ENCODE peak calls at places on chromosome 1, in four cellular contexts. T is astrocyte of the spinal cord, H is mammary epithelial cell, U is MM.1S. I is an unnamed sample.

GRCh38 chr1:226482975-226483660 is 65.4 kb upstream of the STUM start:
- DNase-seq in T (no peak), U (no peak), H (no peak), I (no peak)

GRCh38 chr1:29746076-29746665 is 509.8 kb downstream of the PTPRU start:
- DNase-seq in T (no peak), U (no peak), H (no peak), I (no peak)

GRCh38 chr1:244154882-244155531 is 103.9 kb downstream of the ZBTB18 start:
- DNase-seq in U (no peak), H (no peak), T (peak), I (peak)

GRCh38 chr1:225655509-225656258 is 2.8 kb upstream of the ENAH start:
- DNase-seq in U (peak), H (peak), T (peak), I (peak)

GRCh38 chr1:35452086-35452485 is 105.1 kb downstream of the KIAA0319L start:
- DNase-seq in H (no peak), T (peak), U (no peak), I (peak)

GRCh38 chr1:236795757-236796719 is 946 bp downstream of the MTR start:
- DNase-seq in U (peak), H (no peak), T (peak), I (peak)

GRCh38 chr1:171299342-171299741 is 14.6 kb upstream of the FMO4 start:
- DNase-seq in H (no peak), T (no peak), U (no peak), I (no peak)

GRCh38 chr1:79682478-79682877 is 675.9 kb upstream of the ADGRL4 start:
- DNase-seq in T (no peak), H (no peak), U (no peak), I (no peak)

GRCh38 chr1:220990417-220991337 is 111.4 kb downstream of the HLX start:
- DNase-seq in H (peak), U (no peak), T (peak), I (peak)

GRCh38 chr1:24641646-24642151 is 1.4 kb upstream of the SRRM1 start:
- DNase-seq in H (peak), T (peak), U (no peak), I (peak)

GRCh38 chr1:28199328-28200233 is 23.1 kb upstream of the PTAFR start:
- DNase-seq in T (no peak), H (no peak), U (no peak), I (no peak)

GRCh38 chr1:243393093-243393492 is 137.3 kb downstream of the SDCCAG8 start:
- DNase-seq in U (no peak), T (no peak), H (no peak), I (no peak)

GRCh38 chr1:206471415-206471801 is 1.1 kb downstream of the IKBKE start:
- DNase-seq in U (no peak), T (no peak), H (no peak), I (no peak)

GRCh38 chr1:244173765-244174164 is 122.7 kb downstream of the ZBTB18 start:
- DNase-seq in T (no peak), H (no peak), U (no peak), I (no peak)

GRCh38 chr1:24737368-24738117 is 7.7 kb upstream of the CLIC4 start:
- DNase-seq in H (no peak), T (no peak), U (no peak), I (no peak)

GRCh38 chr1:169776440-169776839 is 18.3 kb downstream of the METTL18 start:
- DNase-seq in H (no peak), U (no peak), T (no peak), I (no peak)

GRCh38 chr1:201185527-201186128 is 5.0 kb upstream of the IGFN1 start:
- DNase-seq in U (no peak), H (no peak), T (no peak), I (no peak)

GRCh38 chr1:86546787-86547221 is at the start of gene CLCA4:
- DNase-seq in T (no peak), U (no peak), H (peak), I (no peak)

GRCh38 chr1:183126528-183126927 is 59.5 kb upstream of the LAMC2 start:
- DNase-seq in U (no peak), H (no peak), T (no peak), I (peak)

GRCh38 chr1:22055463-22055862 is 3.0 kb downstream of the CDC42 start:
- DNase-seq in T (no peak), H (no peak), U (no peak), I (no peak)

GRCh38 chr1:110616587-110616986 is 10.4 kb upstream of the KCNA2 start:
- DNase-seq in T (peak), H (peak), U (peak), I (peak)

GRCh38 chr1:21139601-21140000 is 37.1 kb downstream of the EIF4G3 start:
- DNase-seq in H (no peak), U (peak), T (no peak), I (no peak)

GRCh38 chr1:226723640-226724532 is 15.2 kb downstream of the ITPKB start:
- DNase-seq in U (no peak), H (peak), T (peak), I (peak)

GRCh38 chr1:53807916-53808315 is 30.2 kb downstream of the NDC1 start:
- DNase-seq in H (no peak), T (peak), U (no peak), I (peak)

GRCh38 chr1:94729287-94729686 is 90.9 kb upstream of the SLC44A3 start:
- DNase-seq in H (no peak), T (peak), U (no peak), I (peak)

GRCh38 chr1:28112388-28113311 is 24.2 kb upstream of the EYA3 start:
- DNase-seq in U (peak), T (peak), H (peak), I (peak)

GRCh38 chr1:6982443-6982842 is 197.2 kb downstream of the CAMTA1 start:
- DNase-seq in H (no peak), U (no peak), T (no peak), I (no peak)

GRCh38 chr1:160451119-160451858 is 50.9 kb downstream of the VANGL2 start:
- DNase-seq in H (no peak), T (no peak), U (no peak), I (no peak)

GRCh38 chr1:203178083-203178482 is 2.5 kb upstream of the MYBPH start:
- DNase-seq in H (no peak), T (no peak), U (no peak), I (peak)

GRCh38 chr1:59917785-59918180 is 8.8 kb downstream of the CYP2J2 start:
- DNase-seq in U (no peak), T (no peak), H (no peak), I (no peak)

GRCh38 chr1:165890684-165891083 is 63.3 kb downstream of the UCK2 start:
- DNase-seq in T (peak), H (no peak), U (no peak), I (no peak)

GRCh38 chr1:184163674-184164470 is 112.3 kb downstream of the TSEN15 start:
- DNase-seq in H (peak), U (peak), T (peak), I (peak)

GRCh38 chr1:180229483-180230415 is at the start of gene LHX4:
- DNase-seq in U (peak), H (peak), T (no peak), I (no peak)

GRCh38 chr1:30034627-30035521 is 688.5 kb downstream of the MATN1 start:
- DNase-seq in U (no peak), T (no peak), H (no peak), I (peak)

GRCh38 chr1:40708750-40709099 is 17.2 kb downstream of the NFYC start:
- DNase-seq in T (peak), U (peak), H (no peak), I (peak)

GRCh38 chr1:87134061-87134460 is 194.6 kb upstream of the LMO4 start:
- DNase-seq in H (no peak), T (no peak), U (no peak), I (peak)

GRCh38 chr1:207873055-207873890 is 37.7 kb downstream of the CD34 start:
- DNase-seq in U (peak), H (no peak), T (no peak), I (no peak)

GRCh38 chr1:199472025-199472424 is 555.5 kb upstream of the NR5A2 start:
- DNase-seq in T (no peak), H (no peak), U (no peak), I (no peak)

DNA sequence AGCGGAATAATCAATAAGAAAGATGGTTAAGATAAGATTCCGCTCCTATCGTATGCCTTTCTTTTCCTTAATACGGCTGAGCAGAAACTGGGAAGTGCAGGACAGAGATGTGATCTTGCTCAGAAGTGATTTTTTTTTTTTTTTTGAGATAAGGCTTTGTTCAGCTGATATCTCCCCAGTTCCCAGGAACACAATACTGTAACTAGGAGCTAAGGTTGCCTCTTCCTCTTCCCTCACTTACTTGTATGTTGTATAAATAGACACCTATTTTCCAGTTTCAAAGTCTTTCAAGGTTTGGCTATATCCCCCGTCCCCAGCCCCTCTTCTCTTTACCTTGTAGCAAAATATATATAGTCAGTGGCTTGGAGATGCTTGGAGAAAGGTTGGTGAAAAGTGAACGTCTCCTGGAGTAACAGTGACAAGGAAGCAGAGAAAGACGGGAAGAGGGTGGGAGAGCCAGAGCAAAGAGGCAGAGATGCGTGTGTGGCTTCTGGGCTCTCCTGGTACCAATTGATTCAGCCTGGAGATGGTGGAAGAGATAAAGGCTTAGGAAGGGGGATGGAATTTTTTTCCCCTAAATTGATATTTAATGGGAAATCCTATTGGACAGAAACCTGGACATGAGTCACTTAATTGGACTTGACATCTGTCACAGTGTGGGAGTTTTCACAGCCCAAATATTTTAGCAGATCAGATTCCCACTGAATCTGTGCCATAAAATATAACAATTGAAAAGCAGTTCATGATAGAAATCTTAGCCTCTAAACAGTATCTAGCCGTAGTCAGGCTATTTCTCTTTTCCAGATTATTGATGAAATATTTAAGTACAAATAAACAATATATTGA is at the start of gene NHLH2:
- DNase-seq in H (no peak), U (no peak), T (no peak), I (no peak)
- H3K4me3 ChIP-seq in H (peak), U (no peak), T (no peak), I (no peak)

GRCh38 chr1:234981758-234982157 is 146.9 kb downstream of the TOMM20 start:
- DNase-seq in T (no peak), U (no peak), H (no peak), I (no peak)

GRCh38 chr1:234978397-234979291 is 150.0 kb downstream of the TOMM20 start:
- DNase-seq in U (peak), T (peak), H (peak), I (peak)

GRCh38 chr1:234980657-234981396 is 147.8 kb downstream of the TOMM20 start:
- DNase-seq in H (peak), T (peak), U (peak), I (peak)

GRCh38 chr1:234979316-234980223 is 149.1 kb downstream of the TOMM20 start:
- DNase-seq in U (no peak), T (no peak), H (no peak), I (no peak)

DNA sequence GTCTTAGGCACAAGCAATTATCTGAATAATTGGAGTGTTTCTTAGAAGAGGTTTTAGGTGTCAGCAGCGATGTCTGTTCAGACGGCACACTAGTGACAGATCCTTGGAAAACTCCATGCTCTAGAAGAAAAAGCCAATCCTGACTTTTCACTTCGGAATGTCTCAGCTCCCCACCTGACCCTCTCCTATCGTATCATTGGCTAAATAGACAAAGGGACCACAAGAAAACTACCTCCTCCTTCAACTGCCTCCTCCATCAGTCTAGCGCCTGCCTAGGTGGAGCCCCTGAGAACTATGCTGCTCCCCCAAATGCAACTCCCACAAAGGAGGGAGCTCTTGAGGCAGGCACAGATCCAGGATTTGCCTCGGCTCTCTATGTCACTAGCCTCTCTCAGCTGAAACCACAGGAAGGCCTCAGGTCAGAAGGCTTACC is 148.4 kb downstream of the TOMM20 start:
- DNase-seq in U (no peak), T (no peak), H (no peak), I (no peak)
- TF ChIP-seq CTCF in U (no peak), T (no peak), H (no peak), I (no peak)

DNA sequence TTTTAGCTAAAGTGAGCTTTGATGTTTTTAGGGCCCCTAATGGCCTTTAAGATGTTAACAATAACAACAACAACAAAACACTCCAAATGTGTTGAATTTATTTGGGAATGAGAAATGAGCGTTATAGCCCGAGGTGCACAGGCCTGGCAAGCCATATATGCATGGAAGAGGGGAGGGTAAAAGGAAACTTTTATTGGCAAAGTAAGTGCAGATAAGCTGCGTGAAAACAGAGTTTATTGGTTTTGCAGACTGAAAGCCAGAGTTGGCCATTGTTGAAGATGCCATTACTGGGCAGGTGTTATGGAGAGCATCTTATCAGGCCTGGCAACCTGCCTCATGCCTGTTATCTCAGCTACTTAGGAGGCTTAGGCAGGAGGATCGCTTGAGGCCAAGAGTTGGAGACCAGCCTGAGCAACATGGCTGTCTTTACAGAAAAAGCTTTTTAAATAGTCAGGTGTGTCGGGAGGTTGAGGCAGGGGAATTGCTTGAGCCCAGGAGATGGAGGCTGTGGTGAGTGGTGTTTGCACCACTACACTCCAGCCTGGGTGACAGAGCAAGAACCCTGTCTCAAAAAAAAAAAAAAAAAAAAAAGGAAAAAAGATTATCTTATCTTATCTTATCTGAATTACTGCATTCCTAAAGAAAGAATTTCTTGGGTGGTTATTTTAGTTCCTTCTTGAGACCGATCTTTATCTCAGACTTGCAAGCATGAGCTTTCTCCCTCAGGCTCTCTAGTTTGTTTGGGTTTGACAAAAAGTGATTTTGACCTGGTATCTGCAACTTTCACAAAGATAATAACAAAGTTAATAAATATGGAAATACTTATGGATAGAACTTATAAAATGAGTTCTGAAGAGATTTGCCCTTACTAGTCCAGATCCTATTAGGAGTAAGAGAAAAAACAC is 1.7 kb downstream of the PATJ start:
- DNase-seq in H (no peak), T (no peak), U (no peak), I (no peak)
- H3K4me3 ChIP-seq in H (peak), T (no peak), U (no peak), I (no peak)

GRCh38 chr1:82899017-82899416 is 1098.3 kb downstream of the ADGRL2 start:
- DNase-seq in T (no peak), U (no peak), H (no peak), I (no peak)

GRCh38 chr1:82903626-82904025 is 1095.3 kb downstream of the TTLL7 start:
- DNase-seq in T (no peak), U (no peak), H (no peak), I (no peak)

GRCh38 chr1:82896036-82896435 is 1095.3 kb downstream of the ADGRL2 start:
- DNase-seq in T (no peak), H (no peak), U (no peak), I (peak)

GRCh38 chr1:82901118-82901517 is 1097.8 kb downstream of the TTLL7 start:
- DNase-seq in U (no peak), H (no peak), T (no peak), I (peak)
- TF ChIP-seq CTCF in U (no peak), H (no peak), T (no peak), I (no peak)

GRCh38 chr1:32540589-32540988 is 1.4 kb downstream of the ZBTB8A start:
- DNase-seq in U (no peak), T (no peak), H (peak), I (no peak)

GRCh38 chr1:32536764-32537163 is 2.5 kb upstream of the ZBTB8A start:
- DNase-seq in U (no peak), T (no peak), H (no peak), I (no peak)

GRCh38 chr1:32538887-32539583 is at the start of gene ZBTB8A:
- DNase-seq in U (peak), H (peak), T (peak), I (peak)

GRCh38 chr1:32541064-32541566 is 1.9 kb downstream of the ZBTB8A start:
- DNase-seq in H (no peak), U (no peak), T (no peak), I (no peak)

GRCh38 chr1:32539584-32540571 is 651 bp downstream of the ZBTB8A start:
- DNase-seq in T (peak), H (peak), U (peak), I (peak)
- H3K4me3 ChIP-seq in T (peak), H (peak), U (peak), I (peak)

DNA sequence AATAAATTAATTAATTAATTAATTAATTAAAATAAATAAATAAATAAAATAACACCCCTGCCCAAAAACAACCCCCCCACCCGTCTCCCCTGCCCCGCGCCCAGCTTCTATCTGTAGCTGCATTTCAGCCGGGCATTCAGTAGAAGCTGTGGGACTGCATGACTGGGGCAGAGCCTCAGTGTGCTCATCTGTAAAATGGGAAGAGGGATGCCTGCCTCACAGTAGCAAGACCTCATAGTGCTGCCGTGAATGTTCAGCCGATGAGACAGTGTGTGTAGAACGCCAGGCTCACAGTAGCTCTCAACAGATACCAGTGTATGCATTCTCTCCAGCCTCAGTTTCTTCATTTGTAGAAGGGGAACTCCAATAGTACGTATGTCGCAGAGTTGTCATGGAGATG is 8.7 kb downstream of the PADI4 start:
- DNase-seq in H (no peak), T (no peak), U (no peak), I (no peak)
- TF ChIP-seq CTCF in H (no peak), T (no peak), U (no peak), I (no peak)